ENCODE peak calls at places on chromosomes 3 and 15, in five cellular contexts. W is glutamatergic neuron; Q is head of caudate nucleus; C is effector memory CD4-positive, alpha-beta T cell; N is AG04449. Z is an unnamed sample.

GRCh38 chr15:86273309-86273708 is 193.6 kb downstream of the AGBL1 start:
- DNase-seq in W (no peak), Q (no peak), C (no peak), N (no peak), Z (no peak)

GRCh38 chr3:144390786-144391185 is 419.2 kb downstream of the DIPK2A start:
- DNase-seq in W (no peak), C (no peak), N (no peak), Q (no peak), Z (no peak)

GRCh38 chr3:9214185-9214584 is 35.3 kb downstream of the SRGAP3 start:
- DNase-seq in C (no peak), Q (no peak), N (no peak), W (no peak), Z (no peak)

GRCh38 chr3:159798951-159799350 is 189.7 kb upstream of the IL12A start:
- DNase-seq in Q (no peak), W (no peak), C (no peak), N (peak), Z (no peak)

GRCh38 chr3:163328680-163329079 is 1749.6 kb downstream of the SI start:
- DNase-seq in N (no peak), Q (no peak), C (no peak), W (no peak), Z (no peak)

GRCh38 chr15:77578641-77579372 is 53.9 kb downstream of the LINGO1 start:
- DNase-seq in N (no peak), W (no peak), Q (no peak), C (no peak), Z (no peak)

GRCh38 chr3:185282696-185283373 is 29.0 kb upstream of the EHHADH start:
- DNase-seq in W (peak), Q (peak), N (peak), C (peak), Z (peak)

GRCh38 chr3:168284728-168285127 is 189.0 kb upstream of the GOLIM4 start:
- DNase-seq in W (no peak), Q (no peak), N (no peak), C (no peak), Z (no peak)

GRCh38 chr3:134114726-134115125 is 85.0 kb upstream of the SLCO2A1 start:
- DNase-seq in Q (no peak), W (no peak), N (no peak), C (no peak), Z (no peak)

GRCh38 chr15:79455361-79455760 is 23.2 kb downstream of the MINAR1 start:
- DNase-seq in N (no peak), W (no peak), Q (no peak), C (no peak), Z (no peak)

GRCh38 chr3:9930804-9931418 is 2.7 kb upstream of the CRELD1 start:
- DNase-seq in Q (no peak), C (no peak), W (no peak), N (no peak), Z (no peak)

GRCh38 chr3:191397771-191398170 is 63.2 kb upstream of the PYDC2 start:
- DNase-seq in W (no peak), Q (no peak), C (no peak), N (no peak), Z (no peak)

GRCh38 chr3:126389112-126389791 is 5.5 kb upstream of the CFAP100 start:
- DNase-seq in W (peak), N (no peak), Q (peak), C (no peak), Z (no peak)

GRCh38 chr3:7695067-7695466 is 806.6 kb upstream of the LMCD1 start:
- DNase-seq in N (no peak), Q (no peak), W (no peak), C (no peak), Z (no peak)

GRCh38 chr3:127158614-127159221 is 34.2 kb upstream of the PRR23E start:
- DNase-seq in N (no peak), Q (peak), W (no peak), C (no peak), Z (no peak)

GRCh38 chr3:139281512-139282196 is 62.2 kb upstream of the MRPS22 start:
- DNase-seq in C (no peak), N (no peak), W (no peak), Q (peak), Z (no peak)

GRCh38 chr15:82044373-82045178 is 1.2 kb downstream of the MEX3B start:
- DNase-seq in N (peak), C (no peak), Q (no peak), W (peak), Z (no peak)

GRCh38 chr15:51144021-51144532 is 49.4 kb upstream of the TNFAIP8L3 start:
- DNase-seq in W (no peak), N (no peak), Q (no peak), C (no peak), Z (no peak)

GRCh38 chr15:63277044-63277892 is at the start of gene APH1B:
- DNase-seq in N (no peak), Q (peak), C (peak), W (peak), Z (peak)

GRCh38 chr15:25846377-25846776 is 16.8 kb downstream of the ATP10A start:
- DNase-seq in N (no peak), W (no peak), Q (no peak), C (peak), Z (peak)

GRCh38 chr3:126342991-126343661 is 14.1 kb downstream of the KLF15 start:
- DNase-seq in C (no peak), N (no peak), Q (peak), W (peak), Z (no peak)